ENCODE peak calls at places on chromosomes 13 and 19, in nine cellular contexts. S is pancreas; X is left ventricle myocardium inferior; Q is brain microvascular endothelial cell; I is CD8-positive, alpha-beta memory T cell; P is K562; C is RWPE2; D is PC-9; N is CD8-positive, alpha-beta T cell. F is an unnamed sample.

GRCh38 chr19:2481466-2481865 is 5.5 kb downstream of the GADD45B start:
- DNase-seq in X (no peak), S (no peak), I (no peak), D (no peak), Q (no peak), C (no peak), P (no peak), N (no peak), F (peak)

GRCh38 chr19:38569368-38569983 is 48.3 kb downstream of the MAP4K1 start:
- DNase-seq in X (no peak), P (no peak), I (no peak), N (no peak), D (no peak), C (no peak), Q (no peak), S (no peak), F (no peak)

GRCh38 chr13:76816394-76816793 is 69.8 kb downstream of the KCTD12 start:
- DNase-seq in P (no peak), D (no peak), Q (no peak), X (no peak), N (no peak), I (no peak), S (no peak), C (no peak), F (no peak)

GRCh38 chr13:44756411-44756810 is 180.3 kb upstream of the TSC22D1 start:
- DNase-seq in I (no peak), X (no peak), Q (no peak), C (no peak), D (no peak), P (no peak), S (no peak), N (no peak), F (no peak)

GRCh38 chr13:44108345-44108858 is 228.7 kb downstream of the LACC1 start:
- DNase-seq in C (no peak), Q (no peak), I (no peak), X (peak), D (peak), P (no peak), N (no peak), S (no peak), F (no peak)

GRCh38 chr13:67366533-67366932 is 136.4 kb upstream of the PCDH9 start:
- DNase-seq in Q (peak), S (no peak), C (no peak), I (no peak), D (no peak), X (no peak), N (no peak), P (no peak), F (no peak)

GRCh38 chr19:13764101-13764807 is at the start of gene MRI1:
- DNase-seq in X (peak), I (peak), S (peak), P (peak), N (peak), C (no peak), D (peak), Q (no peak), F (peak)

GRCh38 chr13:44303681-44304432 is 69.8 kb upstream of the SERP2 start:
- DNase-seq in I (no peak), C (no peak), Q (no peak), N (no peak), S (no peak), X (peak), D (no peak), P (no peak), F (no peak)

GRCh38 chr13:77138813-77139212 is 111.9 kb upstream of the FBXL3 start:
- DNase-seq in P (no peak), X (no peak), N (no peak), C (no peak), I (no peak), S (no peak), D (no peak), Q (no peak), F (no peak)

GRCh38 chr13:83845121-83845520 is 37.2 kb downstream of the SLITRK1 start:
- DNase-seq in D (no peak), I (no peak), S (no peak), P (no peak), X (no peak), N (no peak), C (no peak), Q (no peak), F (no peak)

GRCh38 chr13:20431080-20431479 is 94.6 kb downstream of the CRYL1 start:
- DNase-seq in Q (no peak), C (no peak), S (no peak), N (no peak), I (no peak), P (no peak), D (no peak), X (no peak), F (peak)

GRCh38 chr19:38730731-38731589 is 13.3 kb downstream of the CAPN12 start:
- DNase-seq in I (no peak), D (no peak), C (peak), N (no peak), Q (no peak), P (no peak), X (no peak), S (peak), F (peak)

GRCh38 chr13:105847532-105848295 is 687.7 kb downstream of the EFNB2 start:
- DNase-seq in I (no peak), X (no peak), C (no peak), S (no peak), Q (no peak), D (no peak), N (no peak), P (no peak), F (peak)

GRCh38 chr19:18397242-18398202 is at the start of gene LRRC25:
- DNase-seq in P (peak), D (no peak), X (peak), S (no peak), C (no peak), I (no peak), Q (no peak), N (no peak), F (peak)

GRCh38 chr19:19146000-19146608 is 7.8 kb upstream of the TMEM161A start:
- DNase-seq in C (no peak), I (peak), Q (peak), P (peak), D (peak), S (peak), N (peak), X (peak), F (peak)

GRCh38 chr19:52658595-52658994 is 20.4 kb upstream of the ZNF83 start:
- DNase-seq in Q (no peak), X (no peak), D (no peak), N (no peak), C (no peak), I (no peak), P (no peak), S (no peak), F (no peak)

GRCh38 chr19:49363265-49364082 is at the start of gene DKKL1:
- DNase-seq in D (peak), X (peak), S (peak), I (peak), N (peak), C (peak), Q (peak), P (peak), F (peak)

GRCh38 chr19:19956431-19957075 is 55.8 kb downstream of the ZNF93 start:
- DNase-seq in D (no peak), Q (no peak), X (no peak), P (no peak), I (no peak), S (no peak), N (no peak), C (no peak), F (peak)

GRCh38 chr19:13103961-13104847 is 1.5 kb upstream of the LYL1 start:
- DNase-seq in C (no peak), X (peak), P (peak), S (no peak), Q (no peak), N (peak), I (peak), D (no peak), F (peak)

GRCh38 chr19:46032597-46033025 is 8.2 kb downstream of the IGFL4 start:
- DNase-seq in Q (no peak), X (no peak), N (no peak), C (no peak), D (no peak), P (no peak), I (no peak), S (no peak), F (no peak)

GRCh38 chr19:658916-659839 is 3.8 kb downstream of the RNF126 start:
- DNase-seq in X (peak), D (no peak), P (peak), C (no peak), S (peak), N (no peak), Q (peak), I (peak), F (no peak)

GRCh38 chr19:6222884-6223283 is 56.9 kb downstream of the MLLT1 start:
- DNase-seq in D (no peak), X (no peak), I (peak), S (no peak), P (no peak), N (no peak), Q (no peak), C (no peak), F (peak)

GRCh38 chr13:40445557-40445990 is 220.9 kb downstream of the FOXO1 start:
- DNase-seq in P (no peak), Q (peak), X (peak), D (peak), I (no peak), S (peak), N (no peak), C (peak), F (peak)

GRCh38 chr19:14091885-14092462 is 1.4 kb upstream of the SAMD1 start:
- DNase-seq in P (peak), N (no peak), I (no peak), Q (no peak), X (no peak), D (no peak), S (no peak), C (no peak), F (peak)

GRCh38 chr19:23436318-23436717 is 41.0 kb upstream of the ZNF91 start:
- DNase-seq in P (no peak), C (no peak), Q (no peak), D (peak), S (no peak), X (no peak), I (no peak), N (no peak), F (no peak)

GRCh38 chr13:20636079-20636478 is 67.4 kb upstream of the IL17D start:
- DNase-seq in D (no peak), I (no peak), P (no peak), Q (no peak), X (no peak), S (no peak), N (no peak), C (no peak), F (no peak)

GRCh38 chr13:36814465-36814864 is 4.6 kb upstream of the RFXAP start:
- DNase-seq in N (no peak), I (no peak), X (no peak), C (no peak), Q (no peak), S (no peak), D (no peak), P (no peak), F (no peak)

GRCh38 chr19:36115453-36116343 is at the start of gene TBCB:
- DNase-seq in S (peak), Q (peak), C (no peak), X (peak), N (peak), D (peak), I (no peak), P (peak), F (no peak)

GRCh38 chr19:45931055-45931454 is 16.5 kb upstream of the NANOS2 start:
- DNase-seq in P (no peak), C (no peak), I (no peak), Q (no peak), N (no peak), S (no peak), X (no peak), D (no peak), F (no peak)

GRCh38 chr19:19402656-19403372 is 2.7 kb upstream of the GATAD2A start:
- DNase-seq in I (no peak), C (no peak), D (no peak), S (no peak), Q (no peak), X (no peak), P (no peak), N (no peak), F (no peak)

GRCh38 chr13:113518080-113518803 is 27.7 kb upstream of the DCUN1D2 start:
- DNase-seq in I (no peak), D (no peak), C (peak), P (no peak), N (no peak), S (no peak), Q (no peak), X (no peak), F (no peak)

GRCh38 chr19:46764817-46765291 is 18.6 kb upstream of the STRN4 start:
- DNase-seq in I (no peak), X (no peak), P (peak), Q (no peak), S (no peak), D (peak), N (no peak), C (no peak), F (peak)

GRCh38 chr19:47035127-47035494 is 13.3 kb downstream of the TMEM160 start:
- DNase-seq in C (no peak), I (peak), Q (no peak), S (no peak), N (no peak), X (no peak), D (no peak), P (peak), F (peak)

GRCh38 chr13:70518081-70518480 is 409.8 kb upstream of the KLHL1 start:
- DNase-seq in S (no peak), D (no peak), X (no peak), C (no peak), I (no peak), Q (no peak), P (no peak), N (no peak), F (no peak)

GRCh38 chr13:70523622-70524021 is 415.4 kb upstream of the KLHL1 start:
- DNase-seq in D (no peak), S (no peak), C (no peak), P (no peak), Q (peak), I (no peak), X (no peak), N (no peak), F (no peak)

DNA sequence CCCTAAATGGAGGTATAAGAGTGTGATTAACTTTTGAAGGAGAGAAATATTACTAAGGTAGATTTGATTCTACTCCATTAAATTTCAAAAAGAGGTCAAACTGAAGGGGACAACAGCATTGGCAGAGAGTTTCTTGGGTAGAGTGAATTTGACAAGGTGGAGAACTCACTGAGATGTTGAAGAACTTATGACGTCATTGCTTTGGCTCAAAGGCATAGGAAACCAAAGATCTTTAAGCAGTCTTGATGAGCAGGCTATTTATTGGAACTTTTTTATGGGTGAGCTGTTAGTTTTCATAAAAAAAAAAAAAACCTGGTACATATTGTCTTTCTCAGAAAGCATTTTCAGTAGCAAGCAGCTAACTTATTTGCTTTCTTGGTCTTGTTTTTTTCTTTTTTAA is 412.0 kb upstream of the KLHL1 start:
- DNase-seq in X (no peak), S (no peak), Q (no peak), I (no peak), N (no peak), P (no peak), C (no peak), D (no peak), F (no peak)
- H3K27ac ChIP-seq in X (no peak), S (no peak), Q (no peak), I (no peak), N (no peak), P (no peak), C (no peak), D (no peak), F (no peak)

DNA sequence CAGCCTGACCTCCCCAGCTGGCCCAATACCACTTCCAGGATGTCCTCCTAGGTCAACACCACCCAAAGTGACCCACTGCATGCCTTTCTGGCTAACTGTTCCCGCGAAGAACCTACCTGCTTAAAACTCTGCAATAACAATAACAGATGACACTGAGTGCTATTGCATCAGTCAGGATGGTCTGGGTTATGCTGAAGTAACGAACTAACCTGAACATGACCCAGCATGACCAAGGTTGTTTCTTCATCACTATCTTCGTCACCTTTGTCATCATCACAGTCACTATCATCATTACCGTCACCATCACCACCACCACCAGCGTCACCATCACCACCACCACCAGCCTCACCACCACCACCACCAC is 10.6 kb upstream of the FXYD3 start:
- DNase-seq in S (no peak), I (no peak), C (no peak), Q (no peak), D (no peak), N (no peak), X (no peak), P (no peak), F (peak)
- H3K4me3 ChIP-seq in S (no peak), I (no peak), C (no peak), Q (no peak), D (no peak), N (no peak), X (no peak), P (no peak), F (no peak)

GRCh38 chr13:32211788-32212187 is 103.4 kb downstream of the ZAR1L start:
- DNase-seq in S (no peak), I (no peak), Q (peak), C (no peak), X (no peak), N (no peak), P (no peak), D (no peak), F (peak)

GRCh38 chr13:32210081-32210480 is 105.1 kb downstream of the ZAR1L start:
- DNase-seq in P (no peak), C (no peak), N (no peak), S (no peak), D (no peak), I (no peak), Q (no peak), X (no peak), F (no peak)

GRCh38 chr13:32206097-32206740 is 108.9 kb downstream of the ZAR1L start:
- DNase-seq in P (no peak), C (no peak), N (no peak), D (no peak), Q (no peak), S (no peak), I (no peak), X (no peak), F (peak)

GRCh38 chr13:32209670-32210069 is 105.5 kb downstream of the ZAR1L start:
- DNase-seq in I (no peak), S (no peak), C (no peak), N (no peak), P (no peak), Q (no peak), X (no peak), D (no peak), F (no peak)

GRCh38 chr13:32208860-32209259 is 106.3 kb downstream of the ZAR1L start:
- DNase-seq in D (no peak), Q (peak), N (no peak), S (no peak), C (no peak), P (no peak), X (no peak), I (no peak), F (peak)
- H3K27ac ChIP-seq in D (no peak), Q (no peak), N (no peak), S (no peak), C (no peak), P (no peak), X (peak), I (no peak), F (no peak)

GRCh38 chr19:50659318-50660082 is 10.3 kb downstream of the C19orf81 start:
- DNase-seq in S (no peak), I (no peak), D (no peak), N (no peak), Q (no peak), C (no peak), P (no peak), X (no peak), F (no peak)
- H3K4me3 ChIP-seq in S (peak), I (peak), D (no peak), N (peak), Q (no peak), C (peak), P (peak), X (peak), F (peak)

GRCh38 chr19:32666084-32666483 is 8.9 kb downstream of the ANKRD27 start:
- DNase-seq in I (no peak), D (no peak), Q (no peak), S (no peak), P (no peak), C (no peak), N (no peak), X (no peak), F (no peak)
- H3K27ac ChIP-seq in I (no peak), D (no peak), Q (no peak), S (no peak), P (no peak), C (no peak), N (no peak), X (peak), F (no peak)

F was measured in osteoblast.